ENCODE peak calls at places on chromosome 12, in five cellular contexts. H, Z, N, C and S are unnamed samples.

GRCh38 chr12:53499261-53500118 is at the start of gene MAP3K12:
- DNase-seq in Z (peak; percentile 40), N (peak; percentile 60), H (peak; percentile 87), C (no peak), S (no peak)

GRCh38 chr12:53696285-53696654 is 20.4 kb upstream of the ATP5MC2 start:
- DNase-seq in C (peak; percentile 93), H (peak; percentile 98), Z (peak; percentile 94), N (peak; percentile 20), S (peak; percentile 94)

GRCh38 chr12:102484017-102484731 is 3.8 kb upstream of the IGF1 start:
- DNase-seq in N (peak; percentile 29), H (peak; percentile 76), C (peak; percentile 38), Z (peak; percentile 76), S (no peak)

GRCh38 chr12:119696943-119697342 is 29.0 kb downstream of the PRKAB1 start:
- DNase-seq in H (peak; percentile 36), Z (no peak), N (no peak), C (no peak), S (no peak)

GRCh38 chr12:24557738-24558137 is 391.2 kb downstream of the BCAT1 start:
- DNase-seq in H (peak; percentile 21), Z (no peak), N (no peak), C (no peak), S (no peak)

GRCh38 chr12:106126441-106127288 is 12.1 kb downstream of the NUAK1 start:
- DNase-seq in N (no peak), Z (no peak), C (no peak), H (no peak), S (no peak)

GRCh38 chr12:2284857-2285256 is 232.1 kb downstream of the CACNA1C start:
- DNase-seq in N (peak; percentile 74), H (peak; percentile 88), C (peak; percentile 70), Z (peak; percentile 61), S (no peak)

GRCh38 chr12:76201316-76201715 is 116.8 kb upstream of the NAP1L1 start:
- DNase-seq in N (no peak), C (no peak), H (no peak), Z (peak; percentile 21), S (peak; percentile 16)

GRCh38 chr12:93784339-93785086 is 107.3 kb downstream of the CRADD start:
- DNase-seq in H (peak; percentile 5), C (no peak), Z (peak; percentile 87), N (no peak), S (peak; percentile 88)

GRCh38 chr12:94460594-94460959 is 910 bp upstream of the CEP83 start:
- DNase-seq in C (no peak), Z (no peak), H (peak; percentile 36), N (peak; percentile 22), S (no peak)